ENCODE peak calls at places on chromosome 4, in eight cellular contexts. One of them, this sample, is unnamed.

GRCh38 chr4:87152310-87153061 is 67.9 kb downstream of the KLHL8 start:
- DNase-seq in cardiac muscle cell: no peak
- DNase-seq in naive thymus-derived CD8-positive, alpha-beta T cell: no peak
- DNase-seq in mucosa of descending colon: no peak
- DNase-seq in activated naive CD4-positive, alpha-beta T cell: no peak
- DNase-seq in psoas muscle: no peak
- DNase-seq in activated CD4-positive, alpha-beta T cell treated with anti-CD3 and anti-CD28 coated beads, Interleukin-2, amount 10 ng/mL, durations not matched to agents 7 days and 5 days: no peak
- DNase-seq in osteocyte: no peak
- DNase-seq in this sample: no peak

GRCh38 chr4:103091601-103092223 is 7.9 kb downstream of the BDH2 start:
- DNase-seq in cardiac muscle cell: peak
- DNase-seq in naive thymus-derived CD8-positive, alpha-beta T cell: peak
- DNase-seq in mucosa of descending colon: no peak
- DNase-seq in activated naive CD4-positive, alpha-beta T cell: no peak
- DNase-seq in psoas muscle: no peak
- DNase-seq in activated CD4-positive, alpha-beta T cell treated with anti-CD3 and anti-CD28 coated beads, Interleukin-2, amount 10 ng/mL, durations not matched to agents 7 days and 5 days: peak
- DNase-seq in osteocyte: no peak
- DNase-seq in this sample: peak

GRCh38 chr4:27398911-27399310 is 538.3 kb downstream of the STIM2 start:
- DNase-seq in cardiac muscle cell: no peak
- DNase-seq in naive thymus-derived CD8-positive, alpha-beta T cell: no peak
- DNase-seq in mucosa of descending colon: no peak
- DNase-seq in activated naive CD4-positive, alpha-beta T cell: no peak
- DNase-seq in psoas muscle: no peak
- DNase-seq in activated CD4-positive, alpha-beta T cell treated with anti-CD3 and anti-CD28 coated beads, Interleukin-2, amount 10 ng/mL, durations not matched to agents 7 days and 5 days: no peak
- DNase-seq in osteocyte: no peak
- DNase-seq in this sample: no peak

GRCh38 chr4:123833156-123833555 is 436.6 kb downstream of the SPRY1 start:
- DNase-seq in cardiac muscle cell: no peak
- DNase-seq in naive thymus-derived CD8-positive, alpha-beta T cell: no peak
- DNase-seq in mucosa of descending colon: no peak
- DNase-seq in activated naive CD4-positive, alpha-beta T cell: no peak
- DNase-seq in psoas muscle: no peak
- DNase-seq in activated CD4-positive, alpha-beta T cell treated with anti-CD3 and anti-CD28 coated beads, Interleukin-2, amount 10 ng/mL, durations not matched to agents 7 days and 5 days: no peak
- DNase-seq in osteocyte: no peak
- DNase-seq in this sample: no peak

GRCh38 chr4:173535932-173536331 is 5.9 kb upstream of the HAND2 start:
- DNase-seq in cardiac muscle cell: no peak
- DNase-seq in naive thymus-derived CD8-positive, alpha-beta T cell: no peak
- DNase-seq in mucosa of descending colon: no peak
- DNase-seq in activated naive CD4-positive, alpha-beta T cell: no peak
- DNase-seq in psoas muscle: no peak
- DNase-seq in activated CD4-positive, alpha-beta T cell treated with anti-CD3 and anti-CD28 coated beads, Interleukin-2, amount 10 ng/mL, durations not matched to agents 7 days and 5 days: no peak
- DNase-seq in osteocyte: no peak
- DNase-seq in this sample: no peak

GRCh38 chr4:17809667-17810066 is 890 bp downstream of the DCAF16 start:
- DNase-seq in cardiac muscle cell: no peak
- DNase-seq in naive thymus-derived CD8-positive, alpha-beta T cell: no peak
- DNase-seq in mucosa of descending colon: no peak
- DNase-seq in activated naive CD4-positive, alpha-beta T cell: no peak
- DNase-seq in psoas muscle: no peak
- DNase-seq in activated CD4-positive, alpha-beta T cell treated with anti-CD3 and anti-CD28 coated beads, Interleukin-2, amount 10 ng/mL, durations not matched to agents 7 days and 5 days: no peak
- DNase-seq in osteocyte: no peak
- DNase-seq in this sample: no peak

GRCh38 chr4:122845760-122846159 is 19.1 kb downstream of the FGF2 start:
- DNase-seq in cardiac muscle cell: no peak
- DNase-seq in naive thymus-derived CD8-positive, alpha-beta T cell: no peak
- DNase-seq in mucosa of descending colon: no peak
- DNase-seq in activated naive CD4-positive, alpha-beta T cell: no peak
- DNase-seq in psoas muscle: no peak
- DNase-seq in activated CD4-positive, alpha-beta T cell treated with anti-CD3 and anti-CD28 coated beads, Interleukin-2, amount 10 ng/mL, durations not matched to agents 7 days and 5 days: no peak
- DNase-seq in osteocyte: no peak
- DNase-seq in this sample: no peak

GRCh38 chr4:122086338-122086737 is 65.8 kb upstream of the BLTP1 start:
- DNase-seq in cardiac muscle cell: peak
- DNase-seq in naive thymus-derived CD8-positive, alpha-beta T cell: no peak
- DNase-seq in mucosa of descending colon: no peak
- DNase-seq in activated naive CD4-positive, alpha-beta T cell: no peak
- DNase-seq in psoas muscle: no peak
- DNase-seq in activated CD4-positive, alpha-beta T cell treated with anti-CD3 and anti-CD28 coated beads, Interleukin-2, amount 10 ng/mL, durations not matched to agents 7 days and 5 days: no peak
- DNase-seq in osteocyte: no peak
- DNase-seq in this sample: no peak

GRCh38 chr4:48698029-48698901 is 81.8 kb downstream of the FRYL start:
- DNase-seq in cardiac muscle cell: peak
- DNase-seq in naive thymus-derived CD8-positive, alpha-beta T cell: no peak
- DNase-seq in mucosa of descending colon: no peak
- DNase-seq in activated naive CD4-positive, alpha-beta T cell: no peak
- DNase-seq in psoas muscle: no peak
- DNase-seq in activated CD4-positive, alpha-beta T cell treated with anti-CD3 and anti-CD28 coated beads, Interleukin-2, amount 10 ng/mL, durations not matched to agents 7 days and 5 days: no peak
- DNase-seq in osteocyte: no peak
- DNase-seq in this sample: no peak

GRCh38 chr4:185999207-185999606 is 69.7 kb upstream of the TLR3 start:
- DNase-seq in cardiac muscle cell: no peak
- DNase-seq in naive thymus-derived CD8-positive, alpha-beta T cell: no peak
- DNase-seq in mucosa of descending colon: no peak
- DNase-seq in activated naive CD4-positive, alpha-beta T cell: no peak
- DNase-seq in psoas muscle: no peak
- DNase-seq in activated CD4-positive, alpha-beta T cell treated with anti-CD3 and anti-CD28 coated beads, Interleukin-2, amount 10 ng/mL, durations not matched to agents 7 days and 5 days: no peak
- DNase-seq in osteocyte: no peak
- DNase-seq in this sample: no peak

GRCh38 chr4:43357252-43357974 is 464.9 kb downstream of the GRXCR1 start:
- DNase-seq in cardiac muscle cell: no peak
- DNase-seq in naive thymus-derived CD8-positive, alpha-beta T cell: no peak
- DNase-seq in mucosa of descending colon: no peak
- DNase-seq in activated naive CD4-positive, alpha-beta T cell: no peak
- DNase-seq in psoas muscle: no peak
- DNase-seq in activated CD4-positive, alpha-beta T cell treated with anti-CD3 and anti-CD28 coated beads, Interleukin-2, amount 10 ng/mL, durations not matched to agents 7 days and 5 days: no peak
- DNase-seq in osteocyte: no peak
- DNase-seq in this sample: no peak

GRCh38 chr4:38155589-38156294 is 195.5 kb downstream of the PTTG2 start:
- DNase-seq in cardiac muscle cell: no peak
- DNase-seq in naive thymus-derived CD8-positive, alpha-beta T cell: no peak
- DNase-seq in mucosa of descending colon: no peak
- DNase-seq in activated naive CD4-positive, alpha-beta T cell: no peak
- DNase-seq in psoas muscle: no peak
- DNase-seq in activated CD4-positive, alpha-beta T cell treated with anti-CD3 and anti-CD28 coated beads, Interleukin-2, amount 10 ng/mL, durations not matched to agents 7 days and 5 days: no peak
- DNase-seq in osteocyte: no peak
- DNase-seq in this sample: no peak

GRCh38 chr4:182862921-182863320 is 54.3 kb downstream of the DCTD start:
- DNase-seq in cardiac muscle cell: no peak
- DNase-seq in naive thymus-derived CD8-positive, alpha-beta T cell: no peak
- DNase-seq in mucosa of descending colon: no peak
- DNase-seq in activated naive CD4-positive, alpha-beta T cell: no peak
- DNase-seq in psoas muscle: no peak
- DNase-seq in activated CD4-positive, alpha-beta T cell treated with anti-CD3 and anti-CD28 coated beads, Interleukin-2, amount 10 ng/mL, durations not matched to agents 7 days and 5 days: no peak
- DNase-seq in osteocyte: no peak
- DNase-seq in this sample: no peak

GRCh38 chr4:40525811-40526598 is 103.7 kb downstream of the RBM47 start:
- DNase-seq in cardiac muscle cell: no peak
- DNase-seq in naive thymus-derived CD8-positive, alpha-beta T cell: no peak
- DNase-seq in mucosa of descending colon: no peak
- DNase-seq in activated naive CD4-positive, alpha-beta T cell: no peak
- DNase-seq in psoas muscle: no peak
- DNase-seq in activated CD4-positive, alpha-beta T cell treated with anti-CD3 and anti-CD28 coated beads, Interleukin-2, amount 10 ng/mL, durations not matched to agents 7 days and 5 days: no peak
- DNase-seq in osteocyte: no peak
- DNase-seq in this sample: no peak

GRCh38 chr4:186695392-186695791 is 28.3 kb downstream of the FAT1 start:
- DNase-seq in cardiac muscle cell: no peak
- DNase-seq in naive thymus-derived CD8-positive, alpha-beta T cell: no peak
- DNase-seq in mucosa of descending colon: no peak
- DNase-seq in activated naive CD4-positive, alpha-beta T cell: no peak
- DNase-seq in psoas muscle: no peak
- DNase-seq in activated CD4-positive, alpha-beta T cell treated with anti-CD3 and anti-CD28 coated beads, Interleukin-2, amount 10 ng/mL, durations not matched to agents 7 days and 5 days: no peak
- DNase-seq in osteocyte: no peak
- DNase-seq in this sample: no peak

GRCh38 chr4:141077611-141078225 is 55.6 kb downstream of the RNF150 start:
- DNase-seq in cardiac muscle cell: no peak
- DNase-seq in naive thymus-derived CD8-positive, alpha-beta T cell: no peak
- DNase-seq in mucosa of descending colon: no peak
- DNase-seq in activated naive CD4-positive, alpha-beta T cell: no peak
- DNase-seq in psoas muscle: no peak
- DNase-seq in activated CD4-positive, alpha-beta T cell treated with anti-CD3 and anti-CD28 coated beads, Interleukin-2, amount 10 ng/mL, durations not matched to agents 7 days and 5 days: no peak
- DNase-seq in osteocyte: no peak
- DNase-seq in this sample: no peak

GRCh38 chr4:26069218-26069617 is 155.2 kb downstream of the SMIM20 start:
- DNase-seq in cardiac muscle cell: peak
- DNase-seq in naive thymus-derived CD8-positive, alpha-beta T cell: no peak
- DNase-seq in mucosa of descending colon: no peak
- DNase-seq in activated naive CD4-positive, alpha-beta T cell: no peak
- DNase-seq in psoas muscle: no peak
- DNase-seq in activated CD4-positive, alpha-beta T cell treated with anti-CD3 and anti-CD28 coated beads, Interleukin-2, amount 10 ng/mL, durations not matched to agents 7 days and 5 days: no peak
- DNase-seq in osteocyte: no peak
- DNase-seq in this sample: no peak

GRCh38 chr4:133143775-133144430 is 5.2 kb upstream of the PCDH10 start:
- DNase-seq in cardiac muscle cell: no peak
- DNase-seq in naive thymus-derived CD8-positive, alpha-beta T cell: no peak
- DNase-seq in mucosa of descending colon: no peak
- DNase-seq in activated naive CD4-positive, alpha-beta T cell: no peak
- DNase-seq in psoas muscle: no peak
- DNase-seq in activated CD4-positive, alpha-beta T cell treated with anti-CD3 and anti-CD28 coated beads, Interleukin-2, amount 10 ng/mL, durations not matched to agents 7 days and 5 days: no peak
- DNase-seq in osteocyte: no peak
- DNase-seq in this sample: no peak

GRCh38 chr4:153467154-153467896 is 1.2 kb downstream of the TMEM131L start:
- DNase-seq in cardiac muscle cell: peak
- DNase-seq in naive thymus-derived CD8-positive, alpha-beta T cell: peak
- DNase-seq in mucosa of descending colon: peak
- DNase-seq in activated naive CD4-positive, alpha-beta T cell: no peak
- DNase-seq in psoas muscle: peak
- DNase-seq in activated CD4-positive, alpha-beta T cell treated with anti-CD3 and anti-CD28 coated beads, Interleukin-2, amount 10 ng/mL, durations not matched to agents 7 days and 5 days: peak
- DNase-seq in osteocyte: no peak
- DNase-seq in this sample: peak

GRCh38 chr4:76984788-76985211 is 35.2 kb downstream of the SEPTIN11 start:
- DNase-seq in cardiac muscle cell: peak
- DNase-seq in naive thymus-derived CD8-positive, alpha-beta T cell: no peak
- DNase-seq in mucosa of descending colon: no peak
- DNase-seq in activated naive CD4-positive, alpha-beta T cell: no peak
- DNase-seq in psoas muscle: peak
- DNase-seq in activated CD4-positive, alpha-beta T cell treated with anti-CD3 and anti-CD28 coated beads, Interleukin-2, amount 10 ng/mL, durations not matched to agents 7 days and 5 days: no peak
- DNase-seq in osteocyte: peak
- DNase-seq in this sample: no peak

GRCh38 chr4:47615385-47615784 is 130.3 kb downstream of the ATP10D start:
- DNase-seq in cardiac muscle cell: no peak
- DNase-seq in naive thymus-derived CD8-positive, alpha-beta T cell: no peak
- DNase-seq in mucosa of descending colon: no peak
- DNase-seq in activated naive CD4-positive, alpha-beta T cell: no peak
- DNase-seq in psoas muscle: no peak
- DNase-seq in activated CD4-positive, alpha-beta T cell treated with anti-CD3 and anti-CD28 coated beads, Interleukin-2, amount 10 ng/mL, durations not matched to agents 7 days and 5 days: no peak
- DNase-seq in osteocyte: no peak
- DNase-seq in this sample: no peak

GRCh38 chr4:143531368-143531767 is 17.9 kb downstream of the SMARCA5 start:
- DNase-seq in cardiac muscle cell: no peak
- DNase-seq in naive thymus-derived CD8-positive, alpha-beta T cell: no peak
- DNase-seq in mucosa of descending colon: no peak
- DNase-seq in activated naive CD4-positive, alpha-beta T cell: no peak
- DNase-seq in psoas muscle: no peak
- DNase-seq in activated CD4-positive, alpha-beta T cell treated with anti-CD3 and anti-CD28 coated beads, Interleukin-2, amount 10 ng/mL, durations not matched to agents 7 days and 5 days: no peak
- DNase-seq in osteocyte: no peak
- DNase-seq in this sample: no peak

GRCh38 chr4:688695-689497 is at the start of gene SLC49A3:
- DNase-seq in cardiac muscle cell: no peak
- DNase-seq in naive thymus-derived CD8-positive, alpha-beta T cell: no peak
- DNase-seq in mucosa of descending colon: peak
- DNase-seq in activated naive CD4-positive, alpha-beta T cell: no peak
- DNase-seq in psoas muscle: peak
- DNase-seq in activated CD4-positive, alpha-beta T cell treated with anti-CD3 and anti-CD28 coated beads, Interleukin-2, amount 10 ng/mL, durations not matched to agents 7 days and 5 days: no peak
- DNase-seq in osteocyte: no peak
- DNase-seq in this sample: no peak

GRCh38 chr4:112321768-112322684 is 24.9 kb downstream of the ALPK1 start:
- DNase-seq in cardiac muscle cell: peak
- DNase-seq in naive thymus-derived CD8-positive, alpha-beta T cell: peak
- DNase-seq in mucosa of descending colon: no peak
- DNase-seq in activated naive CD4-positive, alpha-beta T cell: peak
- DNase-seq in psoas muscle: peak
- DNase-seq in activated CD4-positive, alpha-beta T cell treated with anti-CD3 and anti-CD28 coated beads, Interleukin-2, amount 10 ng/mL, durations not matched to agents 7 days and 5 days: peak
- DNase-seq in osteocyte: no peak
- DNase-seq in this sample: peak

GRCh38 chr4:55949480-55949802 is 696 bp downstream of the CEP135 start:
- DNase-seq in cardiac muscle cell: peak
- DNase-seq in naive thymus-derived CD8-positive, alpha-beta T cell: no peak
- DNase-seq in mucosa of descending colon: no peak
- DNase-seq in activated naive CD4-positive, alpha-beta T cell: no peak
- DNase-seq in psoas muscle: no peak
- DNase-seq in activated CD4-positive, alpha-beta T cell treated with anti-CD3 and anti-CD28 coated beads, Interleukin-2, amount 10 ng/mL, durations not matched to agents 7 days and 5 days: no peak
- DNase-seq in osteocyte: no peak
- DNase-seq in this sample: no peak

GRCh38 chr4:54062392-54062791 is 2.0 kb downstream of the CHIC2 start:
- DNase-seq in cardiac muscle cell: no peak
- DNase-seq in naive thymus-derived CD8-positive, alpha-beta T cell: no peak
- DNase-seq in mucosa of descending colon: no peak
- DNase-seq in activated naive CD4-positive, alpha-beta T cell: no peak
- DNase-seq in psoas muscle: no peak
- DNase-seq in activated CD4-positive, alpha-beta T cell treated with anti-CD3 and anti-CD28 coated beads, Interleukin-2, amount 10 ng/mL, durations not matched to agents 7 days and 5 days: no peak
- DNase-seq in osteocyte: no peak
- DNase-seq in this sample: no peak

GRCh38 chr4:137674066-137674465 is 141.8 kb upstream of the PCDH18 start:
- DNase-seq in cardiac muscle cell: no peak
- DNase-seq in naive thymus-derived CD8-positive, alpha-beta T cell: no peak
- DNase-seq in mucosa of descending colon: no peak
- DNase-seq in activated naive CD4-positive, alpha-beta T cell: no peak
- DNase-seq in psoas muscle: no peak
- DNase-seq in activated CD4-positive, alpha-beta T cell treated with anti-CD3 and anti-CD28 coated beads, Interleukin-2, amount 10 ng/mL, durations not matched to agents 7 days and 5 days: no peak
- DNase-seq in osteocyte: no peak
- DNase-seq in this sample: no peak

GRCh38 chr4:95732061-95732460 is 107.8 kb upstream of the PDHA2 start:
- DNase-seq in cardiac muscle cell: no peak
- DNase-seq in naive thymus-derived CD8-positive, alpha-beta T cell: no peak
- DNase-seq in mucosa of descending colon: no peak
- DNase-seq in activated naive CD4-positive, alpha-beta T cell: no peak
- DNase-seq in psoas muscle: no peak
- DNase-seq in activated CD4-positive, alpha-beta T cell treated with anti-CD3 and anti-CD28 coated beads, Interleukin-2, amount 10 ng/mL, durations not matched to agents 7 days and 5 days: no peak
- DNase-seq in osteocyte: no peak
- DNase-seq in this sample: no peak

GRCh38 chr4:122522944-122523343 is 66.4 kb upstream of the IL2 start:
- DNase-seq in cardiac muscle cell: no peak
- DNase-seq in naive thymus-derived CD8-positive, alpha-beta T cell: no peak
- DNase-seq in mucosa of descending colon: no peak
- DNase-seq in activated naive CD4-positive, alpha-beta T cell: no peak
- DNase-seq in psoas muscle: no peak
- DNase-seq in activated CD4-positive, alpha-beta T cell treated with anti-CD3 and anti-CD28 coated beads, Interleukin-2, amount 10 ng/mL, durations not matched to agents 7 days and 5 days: no peak
- DNase-seq in osteocyte: no peak
- DNase-seq in this sample: no peak

This sample was measured in T-helper 9 cell.